ENCODE peak calls at places on chromosomes 12 and 14, in six cellular contexts. I is iris pigment epithelial cell; C is SHP77 treated with DMSO at 0.1 percent for 48 hours; E is HuH-7; Z is stimulated activated CD8-positive, alpha-beta memory T cell treated with anti-CD3 and anti-CD28 coated beads, Interleukin-4, amount 100 ng/mL, for 24 hours; D is HFFc6. Y is an unnamed sample.

GRCh38 chr14:29749327-29749726 is 178.3 kb downstream of the PRKD1 start:
- DNase-seq in I (peak), C (peak), E (no peak), Z (no peak), D (peak), Y (no peak)

GRCh38 chr12:105951732-105952131 is 187.0 kb downstream of the NUAK1 start:
- DNase-seq in I (no peak), C (no peak), E (no peak), Z (no peak), D (no peak), Y (no peak)

GRCh38 chr12:6534914-6535696 is 788 bp downstream of the GAPDH start:
- DNase-seq in I (peak), C (no peak), E (peak), Z (peak), D (peak), Y (peak)

GRCh38 chr14:52313903-52314481 is at the start of gene PTGER2:
- DNase-seq in I (peak), C (no peak), E (peak), Z (peak), D (peak), Y (peak)

GRCh38 chr12:122505419-122506051 is 4.8 kb upstream of the ZCCHC8 start:
- DNase-seq in I (no peak), C (no peak), E (no peak), Z (no peak), D (no peak), Y (no peak)

GRCh38 chr12:53046655-53047220 is 3.1 kb upstream of the TNS2 start:
- DNase-seq in I (peak), C (no peak), E (peak), Z (peak), D (peak), Y (peak)

GRCh38 chr12:88836156-88836555 is 255.9 kb upstream of the KITLG start:
- DNase-seq in I (peak), C (no peak), E (no peak), Z (no peak), D (peak), Y (peak)

GRCh38 chr12:52949413-52950331 is 754 bp downstream of the KRT18 start:
- DNase-seq in I (peak), C (peak), E (peak), Z (no peak), D (peak), Y (peak)

GRCh38 chr12:124510301-124510970 is 57.0 kb downstream of the NCOR2 start:
- DNase-seq in I (no peak), C (no peak), E (peak), Z (no peak), D (no peak), Y (no peak)

GRCh38 chr12:45232771-45233372 is 17.0 kb downstream of the ANO6 start:
- DNase-seq in I (peak), C (no peak), E (no peak), Z (peak), D (peak), Y (peak)

GRCh38 chr12:89346741-89347324 is 5.5 kb downstream of the DUSP6 start:
- DNase-seq in I (peak), C (peak), E (no peak), Z (no peak), D (peak), Y (no peak)

GRCh38 chr12:19547258-19547657 is 108.0 kb downstream of the AEBP2 start:
- DNase-seq in I (peak), C (no peak), E (no peak), Z (no peak), D (peak), Y (no peak)

GRCh38 chr12:40921563-40922163 is 229.4 kb downstream of the CNTN1 start:
- DNase-seq in I (peak), C (no peak), E (no peak), Z (no peak), D (peak), Y (no peak)

GRCh38 chr12:121345151-121345810 is 6.9 kb downstream of the ANAPC5 start:
- DNase-seq in I (no peak), C (no peak), E (no peak), Z (no peak), D (no peak), Y (no peak)

GRCh38 chr12:12736759-12737676 is 19.9 kb downstream of the CDKN1B start:
- DNase-seq in I (peak), C (no peak), E (no peak), Z (no peak), D (peak), Y (peak)

GRCh38 chr12:65615091-65615490 is 209.2 kb upstream of the HMGA2 start:
- DNase-seq in I (peak), C (no peak), E (no peak), Z (no peak), D (peak), Y (no peak)

GRCh38 chr14:54761835-54762234 is 140.8 kb downstream of the GCH1 start:
- DNase-seq in I (no peak), C (no peak), E (no peak), Z (no peak), D (no peak), Y (no peak)

GRCh38 chr12:18819471-18819870 is 81.6 kb downstream of the CAPZA3 start:
- DNase-seq in I (no peak), C (no peak), E (no peak), Z (no peak), D (no peak), Y (no peak)

GRCh38 chr12:15892645-15893259 is 10.6 kb downstream of the STRAP start:
- DNase-seq in I (no peak), C (no peak), E (no peak), Z (no peak), D (no peak), Y (no peak)

GRCh38 chr12:126856958-126857357 is 1410.0 kb upstream of the TMEM132C start:
- DNase-seq in I (no peak), C (no peak), E (no peak), Z (no peak), D (no peak), Y (no peak)

GRCh38 chr14:104972301-104973211 is 5.6 kb downstream of the AHNAK2 start:
- DNase-seq in I (peak), C (no peak), E (no peak), Z (no peak), D (no peak), Y (peak)

GRCh38 chr14:64191756-64192155 is 102.4 kb downstream of the ESR2 start:
- DNase-seq in I (peak), C (no peak), E (no peak), Z (no peak), D (peak), Y (peak)

GRCh38 chr12:102535306-102535705 is 54.9 kb upstream of the IGF1 start:
- DNase-seq in I (no peak), C (no peak), E (no peak), Z (no peak), D (no peak), Y (no peak)

GRCh38 chr12:51399893-51400292 is 8.7 kb upstream of the GALNT6 start:
- DNase-seq in I (no peak), C (no peak), E (no peak), Z (no peak), D (no peak), Y (no peak)

GRCh38 chr14:105709281-105710118 is 183.1 kb downstream of the TMEM121 start:
- DNase-seq in I (no peak), C (no peak), E (no peak), Z (no peak), D (no peak), Y (no peak)

GRCh38 chr14:92693998-92694780 is 54.2 kb downstream of the LGMN start:
- DNase-seq in I (no peak), C (no peak), E (no peak), Z (no peak), D (no peak), Y (peak)

GRCh38 chr12:64004639-64005038 is 160.1 kb downstream of the SRGAP1 start:
- DNase-seq in I (peak), C (no peak), E (no peak), Z (no peak), D (peak), Y (no peak)

GRCh38 chr12:101552277-101552676 is 42.5 kb upstream of the MYBPC1 start:
- DNase-seq in I (peak), C (no peak), E (no peak), Z (no peak), D (no peak), Y (peak)

GRCh38 chr12:124030510-124030909 is 57.5 kb downstream of the ZNF664 start:
- DNase-seq in I (peak), C (no peak), E (no peak), Z (no peak), D (peak), Y (no peak)

GRCh38 chr12:10372534-10372931 is 17.3 kb downstream of the KLRK1 start:
- DNase-seq in I (no peak), C (no peak), E (no peak), Z (no peak), D (no peak), Y (no peak)

GRCh38 chr14:99986416-99986815 is 78.8 kb upstream of the EVL start:
- DNase-seq in I (no peak), C (no peak), E (no peak), Z (no peak), D (peak), Y (no peak)

GRCh38 chr12:119589087-119589486 is 4.5 kb upstream of the TMEM233 start:
- DNase-seq in I (peak), C (no peak), E (no peak), Z (no peak), D (no peak), Y (no peak)

GRCh38 chr12:69766260-69766659 is 27.6 kb downstream of the RAB3IP start:
- DNase-seq in I (no peak), C (no peak), E (no peak), Z (no peak), D (no peak), Y (no peak)

GRCh38 chr12:106974525-106974924 is 12.4 kb downstream of the MTERF2 start:
- DNase-seq in I (no peak), C (peak), E (peak), Z (no peak), D (no peak), Y (no peak)

GRCh38 chr14:99213101-99213500 is 58.9 kb downstream of the BCL11B start:
- DNase-seq in I (no peak), C (no peak), E (no peak), Z (no peak), D (peak), Y (no peak)

Y was measured in A549.